ENCODE peak calls at places on chromosomes 1 and 21, in six cellular contexts. One of them, this sample, is unnamed.

GRCh38 chr1:26156285-26157038 is 2.4 kb upstream of the FAM110D start:
- DNase-seq in AG09309: no peak
- DNase-seq in AG04450: no peak
- DNase-seq in thoracic aorta: no peak
- DNase-seq in Caco-2: no peak
- DNase-seq in fibroblast of mammary gland: no peak
- DNase-seq in this sample: peak

GRCh38 chr1:29159773-29160172 is 21.9 kb downstream of the SRSF4 start:
- DNase-seq in thoracic aorta: no peak
- DNase-seq in AG04450: no peak
- DNase-seq in AG09309: no peak
- DNase-seq in Caco-2: no peak
- DNase-seq in fibroblast of mammary gland: no peak
- DNase-seq in this sample: no peak

GRCh38 chr1:240732390-240732789 is 120.4 kb upstream of the GREM2 start:
- DNase-seq in thoracic aorta: no peak
- DNase-seq in AG09309: no peak
- DNase-seq in fibroblast of mammary gland: peak
- DNase-seq in Caco-2: no peak
- DNase-seq in AG04450: peak
- DNase-seq in this sample: peak

GRCh38 chr1:148296511-148296910 is 144.4 kb upstream of the NBPF11 start:
- DNase-seq in Caco-2: no peak
- DNase-seq in AG04450: no peak
- DNase-seq in AG09309: no peak
- DNase-seq in thoracic aorta: no peak
- DNase-seq in fibroblast of mammary gland: no peak
- DNase-seq in this sample: no peak

GRCh38 chr1:27132624-27133023 is 22.3 kb downstream of the SLC9A1 start:
- DNase-seq in AG09309: no peak
- DNase-seq in thoracic aorta: no peak
- DNase-seq in fibroblast of mammary gland: no peak
- DNase-seq in AG04450: no peak
- DNase-seq in Caco-2: no peak
- DNase-seq in this sample: no peak

GRCh38 chr21:46028547-46029200 is 47.1 kb downstream of the COL6A1 start:
- DNase-seq in AG09309: peak
- DNase-seq in Caco-2: no peak
- DNase-seq in thoracic aorta: no peak
- DNase-seq in fibroblast of mammary gland: peak
- DNase-seq in AG04450: peak
- DNase-seq in this sample: peak

GRCh38 chr1:183077107-183077506 is 53.9 kb downstream of the LAMC1 start:
- DNase-seq in thoracic aorta: no peak
- DNase-seq in fibroblast of mammary gland: no peak
- DNase-seq in AG09309: no peak
- DNase-seq in Caco-2: no peak
- DNase-seq in AG04450: no peak
- DNase-seq in this sample: peak

GRCh38 chr1:209095627-209096595 is 487.6 kb upstream of the CAMK1G start:
- DNase-seq in Caco-2: peak
- DNase-seq in AG04450: no peak
- DNase-seq in AG09309: peak
- DNase-seq in fibroblast of mammary gland: peak
- DNase-seq in thoracic aorta: no peak
- DNase-seq in this sample: no peak

GRCh38 chr21:41345934-41346685 is 15.7 kb upstream of the MX2 start:
- DNase-seq in fibroblast of mammary gland: no peak
- DNase-seq in Caco-2: no peak
- DNase-seq in AG09309: no peak
- DNase-seq in AG04450: no peak
- DNase-seq in thoracic aorta: no peak
- DNase-seq in this sample: no peak

GRCh38 chr1:181469829-181470228 is 13.5 kb upstream of the CACNA1E start:
- DNase-seq in Caco-2: peak
- DNase-seq in fibroblast of mammary gland: peak
- DNase-seq in thoracic aorta: no peak
- DNase-seq in AG09309: peak
- DNase-seq in AG04450: peak
- DNase-seq in this sample: peak

GRCh38 chr1:223223091-223223995 is 80.3 kb upstream of the TLR5 start:
- DNase-seq in AG09309: no peak
- DNase-seq in Caco-2: no peak
- DNase-seq in AG04450: no peak
- DNase-seq in thoracic aorta: no peak
- DNase-seq in fibroblast of mammary gland: no peak
- DNase-seq in this sample: no peak

GRCh38 chr1:190599677-190600076 is 122.0 kb upstream of the BRINP3 start:
- DNase-seq in AG09309: no peak
- DNase-seq in fibroblast of mammary gland: no peak
- DNase-seq in Caco-2: no peak
- DNase-seq in AG04450: no peak
- DNase-seq in thoracic aorta: no peak
- DNase-seq in this sample: no peak

GRCh38 chr1:63322248-63322943 is at the start of gene FOXD3:
- DNase-seq in Caco-2: peak
- DNase-seq in AG09309: no peak
- DNase-seq in thoracic aorta: no peak
- DNase-seq in fibroblast of mammary gland: peak
- DNase-seq in AG04450: no peak
- DNase-seq in this sample: peak

GRCh38 chr1:172727956-172728603 is 69.2 kb downstream of the FASLG start:
- DNase-seq in Caco-2: peak
- DNase-seq in thoracic aorta: no peak
- DNase-seq in AG09309: no peak
- DNase-seq in AG04450: no peak
- DNase-seq in fibroblast of mammary gland: peak
- DNase-seq in this sample: peak

GRCh38 chr1:1627261-1627841 is 4.6 kb upstream of the MMP23B start:
- DNase-seq in fibroblast of mammary gland: no peak
- DNase-seq in thoracic aorta: no peak
- DNase-seq in Caco-2: no peak
- DNase-seq in AG04450: no peak
- DNase-seq in AG09309: no peak
- DNase-seq in this sample: no peak

GRCh38 chr21:41289431-41289830 is 27.2 kb upstream of the FAM3B start:
- DNase-seq in fibroblast of mammary gland: peak
- DNase-seq in Caco-2: no peak
- DNase-seq in AG04450: no peak
- DNase-seq in AG09309: no peak
- DNase-seq in thoracic aorta: no peak
- DNase-seq in this sample: peak

GRCh38 chr1:21436488-21437340 is 3.2 kb upstream of the NBPF3 start:
- DNase-seq in fibroblast of mammary gland: peak
- DNase-seq in Caco-2: no peak
- DNase-seq in AG09309: no peak
- DNase-seq in thoracic aorta: no peak
- DNase-seq in AG04450: no peak
- DNase-seq in this sample: no peak

GRCh38 chr1:10161541-10162290 is 48.7 kb upstream of the KIF1B start:
- DNase-seq in AG04450: no peak
- DNase-seq in AG09309: no peak
- DNase-seq in fibroblast of mammary gland: no peak
- DNase-seq in Caco-2: no peak
- DNase-seq in thoracic aorta: peak
- DNase-seq in this sample: no peak

GRCh38 chr1:61270761-61271411 is 188.5 kb downstream of the NFIA start:
- DNase-seq in AG04450: no peak
- DNase-seq in fibroblast of mammary gland: no peak
- DNase-seq in AG09309: no peak
- DNase-seq in thoracic aorta: no peak
- DNase-seq in Caco-2: no peak
- DNase-seq in this sample: peak

GRCh38 chr1:15577691-15578090 is 7.2 kb downstream of the AGMAT start:
- DNase-seq in AG09309: no peak
- DNase-seq in thoracic aorta: no peak
- DNase-seq in fibroblast of mammary gland: no peak
- DNase-seq in Caco-2: no peak
- DNase-seq in AG04450: no peak
- DNase-seq in this sample: no peak

GRCh38 chr1:182565537-182565936 is 23.5 kb downstream of the RNASEL start:
- DNase-seq in fibroblast of mammary gland: no peak
- DNase-seq in Caco-2: no peak
- DNase-seq in AG09309: no peak
- DNase-seq in AG04450: no peak
- DNase-seq in thoracic aorta: no peak
- DNase-seq in this sample: no peak

GRCh38 chr1:58815069-58815679 is 31.3 kb upstream of the JUN start:
- DNase-seq in thoracic aorta: peak
- DNase-seq in fibroblast of mammary gland: peak
- DNase-seq in AG04450: peak
- DNase-seq in AG09309: peak
- DNase-seq in Caco-2: peak
- DNase-seq in this sample: peak

GRCh38 chr1:25744140-25744581 is 55.8 kb upstream of the SELENON start:
- DNase-seq in fibroblast of mammary gland: peak
- DNase-seq in Caco-2: peak
- DNase-seq in thoracic aorta: peak
- DNase-seq in AG09309: peak
- DNase-seq in AG04450: no peak
- DNase-seq in this sample: peak

GRCh38 chr1:204523605-204524215 is 7.5 kb downstream of the MDM4 start:
- DNase-seq in Caco-2: no peak
- DNase-seq in thoracic aorta: no peak
- DNase-seq in AG04450: no peak
- DNase-seq in fibroblast of mammary gland: peak
- DNase-seq in AG09309: no peak
- DNase-seq in this sample: no peak

GRCh38 chr1:204516180-204516879 is at the start of gene MDM4:
- DNase-seq in fibroblast of mammary gland: peak
- DNase-seq in thoracic aorta: peak
- DNase-seq in AG04450: peak
- DNase-seq in AG09309: peak
- DNase-seq in Caco-2: peak
- DNase-seq in this sample: peak

GRCh38 chr1:204524986-204525385 is 8.8 kb downstream of the MDM4 start:
- DNase-seq in thoracic aorta: no peak
- DNase-seq in Caco-2: no peak
- DNase-seq in AG09309: no peak
- DNase-seq in fibroblast of mammary gland: no peak
- DNase-seq in AG04450: no peak
- DNase-seq in this sample: no peak

DNA sequence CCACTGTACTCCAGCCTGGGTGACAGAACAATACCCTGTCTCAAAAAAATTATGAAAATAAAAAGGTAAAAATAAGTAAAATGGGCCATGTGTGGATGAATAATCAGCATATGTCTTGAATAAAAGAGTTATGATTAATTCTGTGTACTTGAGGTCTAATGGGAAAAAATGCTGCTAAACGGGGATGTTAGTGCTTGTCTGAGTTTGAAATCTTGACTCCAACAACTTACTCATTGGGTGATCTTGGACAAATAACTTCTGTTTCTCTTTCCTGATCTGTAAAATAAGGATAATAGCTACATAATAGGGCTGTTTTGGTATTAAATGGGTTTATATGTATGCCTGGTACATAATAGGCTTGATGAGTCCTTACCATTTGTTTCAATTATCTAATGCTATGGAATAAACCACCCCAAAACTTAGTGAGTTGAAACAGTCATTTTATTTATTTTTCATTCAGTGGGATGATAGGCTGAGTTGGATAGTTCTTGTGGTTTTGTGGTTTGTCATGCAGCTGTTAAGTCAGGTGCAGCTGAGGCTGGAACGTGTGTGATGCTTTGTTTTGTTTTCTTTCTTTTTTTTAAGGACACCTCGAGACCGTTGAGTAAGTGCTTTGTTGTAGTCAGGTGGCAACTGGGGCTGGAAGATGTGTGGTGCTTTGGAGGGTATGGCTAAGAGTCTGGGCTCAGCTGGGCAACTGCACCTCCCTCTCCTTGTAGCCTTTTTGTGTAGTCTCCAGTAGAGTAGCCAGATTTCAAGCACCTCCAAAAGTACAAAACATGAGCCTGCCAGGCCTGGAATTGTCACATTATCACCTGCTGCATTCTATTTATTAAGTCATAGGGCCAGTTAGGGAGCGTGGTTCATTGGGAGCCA is 4.9 kb downstream of the MDM4 start:
- DNase-seq in fibroblast of mammary gland: peak
- DNase-seq in AG09309: no peak
- DNase-seq in AG04450: peak
- DNase-seq in thoracic aorta: no peak
- DNase-seq in Caco-2: no peak
- DNase-seq in this sample: peak
- H3K4me3 ChIP-seq in fibroblast of mammary gland: no peak
- H3K4me3 ChIP-seq in AG09309: no peak
- H3K4me3 ChIP-seq in AG04450: no peak
- H3K4me3 ChIP-seq in thoracic aorta: no peak
- H3K4me3 ChIP-seq in Caco-2: no peak
- H3K4me3 ChIP-seq in this sample: no peak

DNA sequence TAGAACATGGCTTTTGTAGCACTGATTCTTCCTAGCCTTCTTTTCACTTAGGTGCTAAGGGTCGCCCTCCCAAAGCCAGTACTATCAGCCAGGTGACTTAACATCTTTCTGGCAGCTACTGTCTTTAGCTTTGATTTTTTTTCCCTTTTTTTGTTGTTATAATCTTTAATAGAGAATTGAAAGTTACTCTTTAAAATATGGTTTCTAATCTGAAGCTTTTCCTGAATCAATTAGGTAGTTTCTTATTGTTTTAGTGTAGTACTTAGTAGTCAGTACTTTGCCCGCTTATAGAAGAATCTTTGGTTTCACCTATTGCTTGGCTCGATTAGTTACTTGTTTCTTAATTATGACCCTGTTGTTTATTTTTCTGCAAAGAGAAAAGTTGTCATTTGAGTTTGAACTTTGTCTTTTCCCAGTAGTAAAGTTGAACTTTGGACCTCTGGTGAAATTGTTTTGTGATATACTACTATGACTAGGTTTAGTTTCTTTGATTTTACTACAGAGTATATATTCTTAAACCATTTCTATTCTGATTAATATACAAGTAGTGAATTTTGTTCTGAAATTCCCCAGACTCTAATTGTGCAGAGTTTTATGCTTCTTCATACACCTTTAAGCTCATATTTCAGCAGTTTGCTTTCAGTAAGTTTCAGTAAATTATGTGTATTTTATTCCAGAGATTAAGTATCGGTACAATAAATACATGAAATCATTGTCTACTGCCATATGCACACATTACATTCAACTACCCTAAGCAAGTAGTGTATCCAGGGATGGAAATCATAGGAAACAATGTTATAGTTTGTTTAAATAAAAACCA is 3.9 kb downstream of the MAGI3 start:
- DNase-seq in Caco-2: no peak
- DNase-seq in fibroblast of mammary gland: no peak
- DNase-seq in thoracic aorta: no peak
- DNase-seq in AG09309: no peak
- DNase-seq in AG04450: no peak
- DNase-seq in this sample: no peak
- H3K4me3 ChIP-seq in Caco-2: no peak
- H3K4me3 ChIP-seq in fibroblast of mammary gland: no peak
- H3K4me3 ChIP-seq in thoracic aorta: no peak
- H3K4me3 ChIP-seq in AG09309: no peak
- H3K4me3 ChIP-seq in AG04450: no peak
- H3K4me3 ChIP-seq in this sample: no peak

GRCh38 chr1:89633103-89633744 is at the start of gene LRRC8C:
- DNase-seq in AG04450: no peak
- DNase-seq in Caco-2: no peak
- DNase-seq in AG09309: no peak
- DNase-seq in thoracic aorta: no peak
- DNase-seq in fibroblast of mammary gland: peak
- DNase-seq in this sample: peak
- H3K4me3 ChIP-seq in AG04450: peak
- H3K4me3 ChIP-seq in Caco-2: peak
- H3K4me3 ChIP-seq in AG09309: peak
- H3K4me3 ChIP-seq in thoracic aorta: peak
- H3K4me3 ChIP-seq in fibroblast of mammary gland: peak
- H3K4me3 ChIP-seq in this sample: peak

GRCh38 chr1:147247656-147248238 is 5.3 kb downstream of the CHD1L start:
- DNase-seq in Caco-2: no peak
- DNase-seq in AG09309: no peak
- DNase-seq in AG04450: no peak
- DNase-seq in thoracic aorta: no peak
- DNase-seq in fibroblast of mammary gland: no peak
- DNase-seq in this sample: no peak
- H3K4me3 ChIP-seq in Caco-2: no peak
- H3K4me3 ChIP-seq in AG09309: no peak
- H3K4me3 ChIP-seq in AG04450: no peak
- H3K4me3 ChIP-seq in thoracic aorta: no peak
- H3K4me3 ChIP-seq in fibroblast of mammary gland: no peak
- H3K4me3 ChIP-seq in this sample: no peak